ENCODE peak calls at places on chromosome X, in six cellular contexts. One of them, this sample, is unnamed.

GRCh38 chrX:11215191-11215921 is 77.9 kb upstream of the AMELX start:
- DNase-seq in colonic mucosa: no peak
- DNase-seq in right lobe of liver: no peak
- DNase-seq in tibial artery: no peak
- DNase-seq in thyroid gland: no peak
- DNase-seq in spleen: peak; percentile 65
- DNase-seq in this sample: no peak

GRCh38 chrX:56812515-56813105 is 83.6 kb downstream of the NBDY start:
- DNase-seq in colonic mucosa: no peak
- DNase-seq in right lobe of liver: no peak
- DNase-seq in tibial artery: no peak
- DNase-seq in thyroid gland: no peak
- DNase-seq in spleen: no peak
- DNase-seq in this sample: no peak

GRCh38 chrX:69153060-69153730 is 12.1 kb downstream of the PJA1 start:
- DNase-seq in colonic mucosa: peak; percentile 28
- DNase-seq in right lobe of liver: no peak
- DNase-seq in tibial artery: no peak
- DNase-seq in thyroid gland: no peak
- DNase-seq in spleen: peak; percentile 66
- DNase-seq in this sample: peak; percentile 17

GRCh38 chrX:28133763-28134162 is 152.5 kb upstream of the DCAF8L1 start:
- DNase-seq in colonic mucosa: no peak
- DNase-seq in right lobe of liver: no peak
- DNase-seq in tibial artery: no peak
- DNase-seq in thyroid gland: no peak
- DNase-seq in spleen: no peak
- DNase-seq in this sample: no peak

GRCh38 chrX:41152221-41152620 is 67.0 kb downstream of the USP9X start:
- DNase-seq in colonic mucosa: no peak
- DNase-seq in right lobe of liver: no peak
- DNase-seq in tibial artery: no peak
- DNase-seq in thyroid gland: no peak
- DNase-seq in spleen: no peak
- DNase-seq in this sample: no peak

GRCh38 chrX:123960956-123961267 is 594 bp upstream of the STAG2 start:
- DNase-seq in colonic mucosa: no peak
- DNase-seq in right lobe of liver: no peak
- DNase-seq in tibial artery: no peak
- DNase-seq in thyroid gland: no peak
- DNase-seq in spleen: no peak
- DNase-seq in this sample: no peak

GRCh38 chrX:11336201-11336600 is 43.0 kb downstream of the AMELX start:
- DNase-seq in colonic mucosa: no peak
- DNase-seq in right lobe of liver: no peak
- DNase-seq in tibial artery: no peak
- DNase-seq in thyroid gland: no peak
- DNase-seq in spleen: no peak
- DNase-seq in this sample: no peak

GRCh38 chrX:154598656-154599055 is 13.7 kb downstream of the CTAG1A start:
- DNase-seq in colonic mucosa: no peak
- DNase-seq in right lobe of liver: no peak
- DNase-seq in tibial artery: no peak
- DNase-seq in thyroid gland: no peak
- DNase-seq in spleen: no peak
- DNase-seq in this sample: no peak

GRCh38 chrX:134883134-134883700 is 107.6 kb upstream of the SMIM10 start:
- DNase-seq in colonic mucosa: no peak
- DNase-seq in right lobe of liver: no peak
- DNase-seq in tibial artery: no peak
- DNase-seq in thyroid gland: no peak
- DNase-seq in spleen: no peak
- DNase-seq in this sample: no peak

GRCh38 chrX:24266996-24267395 is 46.9 kb downstream of the SUPT20HL2 start:
- DNase-seq in colonic mucosa: no peak
- DNase-seq in right lobe of liver: no peak
- DNase-seq in tibial artery: no peak
- DNase-seq in thyroid gland: no peak
- DNase-seq in spleen: no peak
- DNase-seq in this sample: no peak

GRCh38 chrX:110310896-110311295 is 7.0 kb downstream of the AMMECR1 start:
- DNase-seq in colonic mucosa: no peak
- DNase-seq in right lobe of liver: no peak
- DNase-seq in tibial artery: no peak
- DNase-seq in thyroid gland: no peak
- DNase-seq in spleen: no peak
- DNase-seq in this sample: no peak

GRCh38 chrX:102599950-102600579 is 750 bp downstream of the ARMCX5 start:
- DNase-seq in colonic mucosa: no peak
- DNase-seq in right lobe of liver: no peak
- DNase-seq in tibial artery: no peak
- DNase-seq in thyroid gland: no peak
- DNase-seq in spleen: no peak
- DNase-seq in this sample: no peak

GRCh38 chrX:20620301-20620700 is 353.6 kb upstream of the RPS6KA3 start:
- DNase-seq in colonic mucosa: no peak
- DNase-seq in right lobe of liver: no peak
- DNase-seq in tibial artery: no peak
- DNase-seq in thyroid gland: no peak
- DNase-seq in spleen: no peak
- DNase-seq in this sample: no peak

GRCh38 chrX:95893632-95894031 is 791.0 kb upstream of the DIAPH2 start:
- DNase-seq in colonic mucosa: no peak
- DNase-seq in right lobe of liver: no peak
- DNase-seq in tibial artery: no peak
- DNase-seq in thyroid gland: no peak
- DNase-seq in spleen: no peak
- DNase-seq in this sample: no peak

GRCh38 chrX:1392376-1393130 is 640 bp upstream of the SLC25A6 start:
- DNase-seq in colonic mucosa: peak; percentile 79
- DNase-seq in right lobe of liver: peak; percentile 78
- DNase-seq in tibial artery: peak; percentile 87
- DNase-seq in thyroid gland: peak; percentile 75
- DNase-seq in spleen: no peak
- DNase-seq in this sample: peak; percentile 77

GRCh38 chrX:17616936-17617335 is 120.4 kb upstream of the SCML1 start:
- DNase-seq in colonic mucosa: no peak
- DNase-seq in right lobe of liver: no peak
- DNase-seq in tibial artery: no peak
- DNase-seq in thyroid gland: no peak
- DNase-seq in spleen: no peak
- DNase-seq in this sample: no peak

GRCh38 chrX:130378008-130378669 is 7.3 kb downstream of the GPR119 start:
- DNase-seq in colonic mucosa: no peak
- DNase-seq in right lobe of liver: no peak
- DNase-seq in tibial artery: no peak
- DNase-seq in thyroid gland: no peak
- DNase-seq in spleen: no peak
- DNase-seq in this sample: no peak

GRCh38 chrX:23341452-23341851 is 6.8 kb downstream of the PTCHD1 start:
- DNase-seq in colonic mucosa: peak; percentile 22
- DNase-seq in right lobe of liver: no peak
- DNase-seq in tibial artery: no peak
- DNase-seq in thyroid gland: no peak
- DNase-seq in spleen: no peak
- DNase-seq in this sample: peak; percentile 24

GRCh38 chrX:1529328-1529727 is 7.7 kb downstream of the P2RY8 start:
- DNase-seq in colonic mucosa: no peak
- DNase-seq in right lobe of liver: no peak
- DNase-seq in tibial artery: no peak
- DNase-seq in thyroid gland: no peak
- DNase-seq in spleen: no peak
- DNase-seq in this sample: no peak

GRCh38 chrX:121195719-121196118 is 148.3 kb downstream of the GLUD2 start:
- DNase-seq in colonic mucosa: no peak
- DNase-seq in right lobe of liver: no peak
- DNase-seq in tibial artery: no peak
- DNase-seq in thyroid gland: no peak
- DNase-seq in spleen: no peak
- DNase-seq in this sample: no peak

GRCh38 chrX:149567621-149568417 is 18.1 kb upstream of the HSFX3 start:
- DNase-seq in colonic mucosa: no peak
- DNase-seq in right lobe of liver: no peak
- DNase-seq in tibial artery: no peak
- DNase-seq in thyroid gland: no peak
- DNase-seq in spleen: no peak
- DNase-seq in this sample: no peak

GRCh38 chrX:5086388-5086787 is 1142.3 kb downstream of the NLGN4X start:
- DNase-seq in colonic mucosa: no peak
- DNase-seq in right lobe of liver: no peak
- DNase-seq in tibial artery: no peak
- DNase-seq in thyroid gland: no peak
- DNase-seq in spleen: no peak
- DNase-seq in this sample: no peak

GRCh38 chrX:34467437-34467836 is 189.6 kb downstream of the TMEM47 start:
- DNase-seq in colonic mucosa: no peak
- DNase-seq in right lobe of liver: no peak
- DNase-seq in tibial artery: no peak
- DNase-seq in thyroid gland: no peak
- DNase-seq in spleen: no peak
- DNase-seq in this sample: no peak

GRCh38 chrX:143462696-143463095 is 54.6 kb downstream of the SPANXN3 start:
- DNase-seq in colonic mucosa: no peak
- DNase-seq in right lobe of liver: no peak
- DNase-seq in tibial artery: no peak
- DNase-seq in thyroid gland: no peak
- DNase-seq in spleen: no peak
- DNase-seq in this sample: no peak

GRCh38 chrX:104270212-104270611 is 15.5 kb upstream of the ESX1 start:
- DNase-seq in colonic mucosa: no peak
- DNase-seq in right lobe of liver: no peak
- DNase-seq in tibial artery: no peak
- DNase-seq in thyroid gland: no peak
- DNase-seq in spleen: no peak
- DNase-seq in this sample: no peak
- TF ChIP-seq CTCF in colonic mucosa: no peak
- TF ChIP-seq CTCF in right lobe of liver: no peak
- TF ChIP-seq CTCF in tibial artery: no peak
- TF ChIP-seq CTCF in thyroid gland: no peak
- TF ChIP-seq CTCF in spleen: no peak
- TF ChIP-seq CTCF in this sample: no peak

GRCh38 chrX:22024577-22024976 is 7.5 kb upstream of the PHEX start:
- DNase-seq in colonic mucosa: no peak
- DNase-seq in right lobe of liver: no peak
- DNase-seq in tibial artery: no peak
- DNase-seq in thyroid gland: no peak
- DNase-seq in spleen: no peak
- DNase-seq in this sample: no peak
- H3K4me1 ChIP-seq in colonic mucosa: no peaks in the 10 kb centered on the region
- H3K4me1 ChIP-seq in right lobe of liver: no peaks in the 10 kb centered on the region
- H3K4me1 ChIP-seq in tibial artery: no peaks in the 10 kb centered on the region
- H3K4me1 ChIP-seq in thyroid gland: no peaks in the 10 kb centered on the region
- H3K4me1 ChIP-seq in spleen: peaks cover 3% of the 10 kb centered on the region
- H3K4me1 ChIP-seq in this sample: no peaks in the 10 kb centered on the region

GRCh38 chrX:93538575-93538974 is 134.8 kb downstream of the NAP1L3 start:
- DNase-seq in colonic mucosa: no peak
- DNase-seq in right lobe of liver: no peak
- DNase-seq in tibial artery: no peak
- DNase-seq in thyroid gland: no peak
- DNase-seq in spleen: no peak
- DNase-seq in this sample: no peak
- TF ChIP-seq CTCF in colonic mucosa: no peak
- TF ChIP-seq CTCF in right lobe of liver: peak; percentile 51
- TF ChIP-seq CTCF in tibial artery: peak; percentile 30
- TF ChIP-seq CTCF in thyroid gland: peak; percentile 34
- TF ChIP-seq CTCF in spleen: no peak
- TF ChIP-seq CTCF in this sample: no peak

GRCh38 chrX:153492543-153492942 is 2.2 kb upstream of the BGN start:
- DNase-seq in colonic mucosa: no peak
- DNase-seq in right lobe of liver: no peak
- DNase-seq in tibial artery: no peak
- DNase-seq in thyroid gland: no peak
- DNase-seq in spleen: no peak
- DNase-seq in this sample: no peak
- H3K4me1 ChIP-seq in colonic mucosa: no peaks in the 10 kb centered on the region
- H3K4me1 ChIP-seq in right lobe of liver: no peaks in the 10 kb centered on the region
- H3K4me1 ChIP-seq in tibial artery: peaks cover 40% of the 10 kb centered on the region
- H3K4me1 ChIP-seq in thyroid gland: peaks cover 4% of the 10 kb centered on the region
- H3K4me1 ChIP-seq in spleen: no peaks in the 10 kb centered on the region
- H3K4me1 ChIP-seq in this sample: no peaks in the 10 kb centered on the region